ENCODE peak calls at places on chromosome 17, in eight cellular contexts. W is K562, I is ovary, S is tibial nerve, R is GM12878, Z is A549, F is suprapubic skin, K is transverse colon. M is an unnamed sample.

GRCh38 chr17:64547354-64547753 is 40.6 kb downstream of the CEP95 start:
- DNase-seq in S (no peak), R (no peak), W (peak; percentile 70), F (no peak), Z (no peak), K (no peak), I (no peak), M (peak; percentile 35)

GRCh38 chr17:38354466-38354865 is 2.8 kb downstream of the SOCS7 start:
- DNase-seq in F (no peak), W (no peak), I (no peak), R (no peak), Z (no peak), S (no peak), K (no peak), M (no peak)

GRCh38 chr17:53134546-53134945 is 688.2 kb upstream of the KIF2B start:
- DNase-seq in S (no peak), R (no peak), I (no peak), W (no peak), F (no peak), Z (no peak), K (no peak), M (no peak)

GRCh38 chr17:56478836-56479447 is 114.6 kb upstream of the NOG start:
- DNase-seq in Z (peak; percentile 53), K (no peak), R (no peak), F (no peak), W (peak; percentile 18), I (no peak), S (no peak), M (no peak)

GRCh38 chr17:38978180-38978579 is 11.0 kb upstream of the FBXO47 start:
- DNase-seq in I (no peak), K (no peak), F (peak; percentile 15), R (no peak), W (no peak), S (no peak), Z (no peak), M (no peak)

GRCh38 chr17:21194688-21195087 is 19.3 kb downstream of the TMEM11 start:
- DNase-seq in S (no peak), W (no peak), R (no peak), Z (no peak), I (peak; percentile 52), K (no peak), F (no peak), M (no peak)

GRCh38 chr17:45170976-45171337 is 9.3 kb downstream of the HEXIM2 start:
- DNase-seq in Z (peak; percentile 93), F (peak; percentile 88), I (peak; percentile 51), R (no peak), K (peak; percentile 50), S (peak; percentile 62), W (no peak), M (peak; percentile 55)

GRCh38 chr17:76265624-76266243 is 586 bp downstream of the UBALD2 start:
- DNase-seq in S (peak; percentile 40), F (no peak), Z (peak; percentile 53), I (peak; percentile 56), R (no peak), W (peak; percentile 40), K (peak; percentile 62), M (peak; percentile 63)

GRCh38 chr17:43579570-43580140 is 33.5 kb upstream of the ETV4 start:
- DNase-seq in K (no peak), F (no peak), R (no peak), W (no peak), I (no peak), S (no peak), Z (peak; percentile 70), M (no peak)

GRCh38 chr17:51580869-51581268 is 320.5 kb downstream of the UTP18 start:
- DNase-seq in R (no peak), W (no peak), I (no peak), S (no peak), Z (no peak), K (no peak), F (no peak), M (no peak)

GRCh38 chr17:44688675-44689491 is 693 bp downstream of the CCDC43 start:
- DNase-seq in R (no peak), Z (no peak), S (no peak), F (no peak), W (no peak), I (no peak), K (no peak), M (no peak)

GRCh38 chr17:20944014-20944905 is 98.6 kb downstream of the USP22 start:
- DNase-seq in I (no peak), W (no peak), Z (peak; percentile 54), R (no peak), S (no peak), K (peak; percentile 68), F (no peak), M (peak; percentile 68)

GRCh38 chr17:45782889-45783592 is 1.1 kb upstream of the CRHR1 start:
- DNase-seq in S (no peak), W (peak; percentile 63), I (no peak), F (no peak), K (no peak), Z (peak; percentile 58), R (no peak), M (no peak)

GRCh38 chr17:4536259-4536741 is 18.9 kb downstream of the MYBBP1A start:
- DNase-seq in F (no peak), R (no peak), Z (no peak), W (peak; percentile 68), S (no peak), K (no peak), I (peak; percentile 30), M (peak; percentile 76)

GRCh38 chr17:80192268-80192667 is 22.4 kb downstream of the CARD14 start:
- DNase-seq in F (no peak), K (no peak), Z (no peak), R (no peak), S (no peak), W (no peak), I (no peak), M (peak; percentile 60)

GRCh38 chr17:39625198-39625769 is 1.5 kb upstream of the PPP1R1B start:
- DNase-seq in F (no peak), S (no peak), K (peak; percentile 74), W (no peak), I (no peak), Z (no peak), R (no peak), M (no peak)

GRCh38 chr17:27471321-27472269 is 15.3 kb downstream of the KSR1 start:
- DNase-seq in K (peak; percentile 30), F (no peak), S (no peak), Z (peak; percentile 35), W (no peak), I (no peak), R (peak; percentile 97), M (no peak)

GRCh38 chr17:75679706-75680201 is 12.6 kb downstream of the SAP30BP start:
- DNase-seq in I (no peak), R (no peak), K (peak; percentile 60), F (no peak), S (peak; percentile 41), W (no peak), Z (peak; percentile 89), M (no peak)

GRCh38 chr17:79657861-79658810 is 47.3 kb upstream of the RBFOX3 start:
- DNase-seq in S (no peak), K (no peak), Z (no peak), F (peak; percentile 21), R (no peak), I (no peak), W (no peak), M (no peak)

GRCh38 chr17:73938706-73939105 is 264.8 kb upstream of the RPL38 start:
- DNase-seq in I (no peak), F (no peak), R (no peak), S (no peak), K (no peak), W (no peak), Z (no peak), M (no peak)
- TF ChIP-seq EP300 in I (no peak), F (no peak), R (no peak), S (no peak), K (no peak), W (no peak), Z (no peak), M (no peak)

GRCh38 chr17:57609878-57610270 is 135.2 kb downstream of the CCDC182 start:
- DNase-seq in W (no peak), I (no peak), Z (no peak), R (no peak), F (no peak), K (no peak), S (no peak), M (no peak)

GRCh38 chr17:57608369-57609124 is 136.6 kb downstream of the CCDC182 start:
- DNase-seq in S (no peak), W (no peak), R (no peak), F (peak; percentile 63), Z (no peak), K (no peak), I (no peak), M (no peak)

GRCh38 chr17:57606111-57606875 is 138.8 kb downstream of the CCDC182 start:
- DNase-seq in Z (no peak), W (no peak), S (no peak), R (no peak), K (no peak), I (no peak), F (peak; percentile 26), M (no peak)

GRCh38 chr17:57607553-57608120 is 137.5 kb downstream of the CCDC182 start:
- DNase-seq in S (no peak), Z (no peak), K (no peak), F (peak; percentile 54), I (no peak), R (no peak), W (no peak), M (no peak)

DNA sequence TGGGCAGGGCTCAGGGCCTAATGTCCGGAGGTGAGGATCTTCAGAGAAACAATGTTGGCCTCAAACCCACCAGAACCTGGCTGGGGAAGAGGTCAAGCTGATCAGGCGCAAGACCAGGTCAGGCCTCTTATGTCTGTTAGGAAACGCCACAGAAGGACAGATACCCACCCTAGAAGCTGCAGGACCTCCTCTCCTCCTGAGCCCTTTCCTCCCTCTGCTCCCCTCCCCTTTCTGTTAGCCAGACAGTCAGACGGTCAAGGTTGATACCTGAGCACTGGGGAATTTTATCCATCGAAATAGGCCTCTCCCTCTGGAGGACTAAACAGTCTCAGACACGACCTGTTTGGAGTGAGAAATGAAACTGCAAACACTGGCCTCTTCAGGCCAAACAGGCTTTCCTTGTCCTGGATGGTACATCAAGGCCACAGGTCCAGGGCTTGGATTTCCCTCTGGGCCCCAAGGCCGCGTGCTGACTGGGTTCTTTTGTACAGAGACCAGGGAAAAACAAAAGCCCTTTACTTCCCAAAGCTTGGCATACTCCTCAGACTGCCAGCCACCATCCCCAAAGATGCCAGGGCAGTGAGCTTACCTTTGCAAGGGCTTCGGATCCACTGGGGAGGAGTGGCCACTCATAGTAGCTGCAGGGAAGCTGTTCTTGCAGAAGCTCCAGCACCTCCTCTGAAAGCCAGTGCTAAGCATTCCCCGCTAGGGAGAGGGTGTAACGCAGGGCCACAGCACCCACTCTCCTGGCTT is 135.8 kb downstream of the CCDC182 start:
- DNase-seq in S (no peak), Z (no peak), F (peak; percentile 77), I (no peak), K (no peak), W (no peak), R (no peak), M (no peak)
- H3K27ac ChIP-seq in S (no peak overlapping the region), Z (no peak overlapping the region), F (no peak overlapping the region), I (no peak overlapping the region), K (no peak overlapping the region), W (no peak overlapping the region), R (no peak overlapping the region), M (no peak overlapping the region)

GRCh38 chr17:78538033-78538776 is 39.0 kb downstream of the DNAH17 start:
- DNase-seq in S (no peak), W (no peak), I (no peak), Z (no peak), K (no peak), R (no peak), F (no peak), M (no peak)
- H3K4me1 ChIP-seq in S (no peaks in the 10 kb centered on the region), W (no peaks in the 10 kb centered on the region), I (no peaks in the 10 kb centered on the region), Z (peaks cover 46% of the 10 kb centered on the region), K (no peaks in the 10 kb centered on the region), R (no peaks in the 10 kb centered on the region), F (peaks cover 24% of the 10 kb centered on the region), M (peaks cover 21% of the 10 kb centered on the region)

GRCh38 chr17:73151888-73152633 is 12.7 kb upstream of the SSTR2 start:
- DNase-seq in R (no peak), S (no peak), F (no peak), W (no peak), I (no peak), Z (no peak), K (no peak), M (no peak)
- TF ChIP-seq EP300 in R (no peak), S (no peak), F (no peak), W (no peak), I (no peak), Z (no peak), K (no peak), M (no peak)